ENCODE peak calls at places on chromosomes 7 and 10, in five cellular contexts. One of them, this sample, is unnamed.

GRCh38 chr7:100887186-100887954 is 2.1 kb downstream of the UFSP1 start:
- DNase-seq in A549: no peak
- DNase-seq in HCT116: no peak
- DNase-seq in HepG2: no peak
- DNase-seq in K562: peak
- DNase-seq in this sample: peak

GRCh38 chr7:21617916-21618390 is 75.1 kb downstream of the DNAH11 start:
- DNase-seq in A549: peak
- DNase-seq in HCT116: no peak
- DNase-seq in HepG2: peak
- DNase-seq in K562: no peak
- DNase-seq in this sample: no peak

GRCh38 chr10:103238506-103239252 is 7.0 kb upstream of the RPEL1 start:
- DNase-seq in A549: peak
- DNase-seq in HCT116: peak
- DNase-seq in HepG2: peak
- DNase-seq in K562: no peak
- DNase-seq in this sample: no peak

GRCh38 chr10:69492746-69493462 is 41.6 kb downstream of the TSPAN15 start:
- DNase-seq in A549: no peak
- DNase-seq in HCT116: no peak
- DNase-seq in HepG2: no peak
- DNase-seq in K562: no peak
- DNase-seq in this sample: no peak

GRCh38 chr7:30135271-30135550 is 425 bp downstream of the MTURN start:
- DNase-seq in A549: no peak
- DNase-seq in HCT116: no peak
- DNase-seq in HepG2: no peak
- DNase-seq in K562: peak
- DNase-seq in this sample: no peak

GRCh38 chr7:141752634-141753033 is 11.3 kb upstream of the TAS2R3 start:
- DNase-seq in A549: no peak
- DNase-seq in HCT116: no peak
- DNase-seq in HepG2: no peak
- DNase-seq in K562: no peak
- DNase-seq in this sample: peak

GRCh38 chr10:124259139-124259825 is 159.4 kb downstream of the OAT start:
- DNase-seq in A549: no peak
- DNase-seq in HCT116: peak
- DNase-seq in HepG2: peak
- DNase-seq in K562: no peak
- DNase-seq in this sample: peak

GRCh38 chr10:44398747-44399477 is 14.0 kb upstream of the CXCL12 start:
- DNase-seq in A549: no peak
- DNase-seq in HCT116: no peak
- DNase-seq in HepG2: no peak
- DNase-seq in K562: no peak
- DNase-seq in this sample: no peak

GRCh38 chr10:101322266-101323151 is 31.5 kb upstream of the BTRC start:
- DNase-seq in A549: no peak
- DNase-seq in HCT116: no peak
- DNase-seq in HepG2: no peak
- DNase-seq in K562: no peak
- DNase-seq in this sample: no peak

GRCh38 chr10:60208676-60209269 is 180.9 kb downstream of the ANK3 start:
- DNase-seq in A549: no peak
- DNase-seq in HCT116: peak
- DNase-seq in HepG2: peak
- DNase-seq in K562: peak
- DNase-seq in this sample: peak

GRCh38 chr10:58756126-58756525 is 243.5 kb downstream of the BICC1 start:
- DNase-seq in A549: no peak
- DNase-seq in HCT116: no peak
- DNase-seq in HepG2: no peak
- DNase-seq in K562: no peak
- DNase-seq in this sample: no peak

GRCh38 chr7:120421151-120421651 is 148.2 kb downstream of the KCND2 start:
- DNase-seq in A549: no peak
- DNase-seq in HCT116: no peak
- DNase-seq in HepG2: no peak
- DNase-seq in K562: no peak
- DNase-seq in this sample: no peak

GRCh38 chr7:90709501-90710465 is 113.7 kb downstream of the CDK14 start:
- DNase-seq in A549: no peak
- DNase-seq in HCT116: no peak
- DNase-seq in HepG2: no peak
- DNase-seq in K562: no peak
- DNase-seq in this sample: no peak

GRCh38 chr7:44590910-44591309 is 8.9 kb upstream of the TMED4 start:
- DNase-seq in A549: no peak
- DNase-seq in HCT116: no peak
- DNase-seq in HepG2: no peak
- DNase-seq in K562: no peak
- DNase-seq in this sample: no peak

GRCh38 chr10:95664543-95664942 is 8.0 kb upstream of the ALDH18A1 start:
- DNase-seq in A549: no peak
- DNase-seq in HCT116: no peak
- DNase-seq in HepG2: no peak
- DNase-seq in K562: peak
- DNase-seq in this sample: no peak
- TF ChIP-seq POLR2A in A549: no peak
- TF ChIP-seq POLR2A in HCT116: no peak
- TF ChIP-seq POLR2A in HepG2: no peak
- TF ChIP-seq POLR2A in K562: no peak
- TF ChIP-seq POLR2A in this sample: no peak

GRCh38 chr7:112459645-112460044 is 9.4 kb downstream of the IFRD1 start:
- DNase-seq in A549: no peak
- DNase-seq in HCT116: no peak
- DNase-seq in HepG2: no peak
- DNase-seq in K562: no peak
- DNase-seq in this sample: no peak
- TF ChIP-seq MAX in A549: no peak
- TF ChIP-seq MAX in HCT116: no peak
- TF ChIP-seq MAX in HepG2: no peak
- TF ChIP-seq MAX in K562: no peak
- TF ChIP-seq MAX in this sample: no peak

GRCh38 chr7:32379486-32380115 is 110.6 kb downstream of the LSM5 start:
- DNase-seq in A549: no peak
- DNase-seq in HCT116: no peak
- DNase-seq in HepG2: no peak
- DNase-seq in K562: no peak
- DNase-seq in this sample: no peak

GRCh38 chr7:32381024-32381601 is 109.1 kb downstream of the LSM5 start:
- DNase-seq in A549: no peak
- DNase-seq in HCT116: no peak
- DNase-seq in HepG2: no peak
- DNase-seq in K562: no peak
- DNase-seq in this sample: no peak

DNA sequence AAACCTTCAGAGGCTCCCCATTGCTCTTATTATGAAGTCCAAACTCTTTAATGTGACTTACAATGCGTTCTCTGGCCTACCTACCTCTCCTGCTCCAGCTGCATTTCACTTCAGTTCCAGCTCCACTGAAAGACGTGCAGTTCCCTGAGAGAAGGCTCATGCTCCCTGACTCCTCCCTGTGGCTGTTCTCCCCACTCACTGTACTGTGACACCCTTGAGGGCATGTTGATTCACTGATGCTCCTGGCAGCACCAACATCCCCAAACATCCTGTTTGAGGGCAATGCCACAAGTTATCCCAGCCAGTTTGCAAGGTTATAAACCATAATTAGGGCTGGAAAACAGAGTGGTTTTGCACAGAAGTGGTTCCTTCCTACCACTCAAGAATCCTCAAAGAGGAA is 111.2 kb downstream of the LSM5 start:
- DNase-seq in A549: no peak
- DNase-seq in HCT116: no peak
- DNase-seq in HepG2: no peak
- DNase-seq in K562: no peak
- DNase-seq in this sample: no peak
- H3K4me3 ChIP-seq in A549: no peak
- H3K4me3 ChIP-seq in HCT116: no peak
- H3K4me3 ChIP-seq in HepG2: no peak
- H3K4me3 ChIP-seq in K562: no peak
- H3K4me3 ChIP-seq in this sample: no peak

DNA sequence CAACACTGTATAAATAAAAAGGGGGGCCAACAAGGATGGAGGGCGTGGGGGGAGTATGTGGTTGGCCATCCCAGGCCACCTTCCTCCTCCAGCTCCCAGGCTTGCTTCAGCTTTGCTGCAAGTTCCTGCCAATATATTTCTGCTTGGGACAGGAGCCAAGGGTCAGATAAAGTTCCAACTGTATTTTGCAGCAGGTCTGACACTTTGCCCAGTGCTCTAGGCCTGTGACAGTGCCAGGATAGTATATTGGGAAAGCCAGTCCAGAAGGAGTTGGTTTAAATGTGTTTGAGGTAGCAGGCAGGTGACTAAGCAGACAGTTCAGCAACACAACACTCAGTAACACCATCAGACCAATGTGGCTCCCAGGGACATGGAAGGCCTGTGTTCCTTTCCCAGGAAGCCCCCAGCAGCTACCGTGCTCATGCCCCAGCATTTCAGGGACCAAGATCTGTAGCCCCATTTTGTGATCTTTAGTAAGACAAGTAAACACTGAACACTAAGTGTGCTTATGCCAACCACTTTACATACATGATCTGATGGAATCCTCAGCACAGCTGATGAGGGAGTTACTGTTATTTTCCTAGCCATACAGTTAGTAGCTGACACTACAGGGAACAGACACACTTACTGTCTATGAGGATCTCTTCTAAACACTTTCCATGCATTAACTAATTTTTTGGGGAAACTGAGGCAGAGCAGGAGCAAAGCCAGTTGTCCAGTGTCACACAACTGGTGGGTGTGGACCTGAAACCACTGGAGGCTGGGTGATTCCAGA is 38.9 kb downstream of the DNAJB12 start:
- DNase-seq in A549: no peak
- DNase-seq in HCT116: no peak
- DNase-seq in HepG2: no peak
- DNase-seq in K562: no peak
- DNase-seq in this sample: peak
- TF ChIP-seq POLR2A in A549: no peak
- TF ChIP-seq POLR2A in HCT116: peak
- TF ChIP-seq POLR2A in HepG2: no peak
- TF ChIP-seq POLR2A in K562: no peak
- TF ChIP-seq POLR2A in this sample: no peak

DNA sequence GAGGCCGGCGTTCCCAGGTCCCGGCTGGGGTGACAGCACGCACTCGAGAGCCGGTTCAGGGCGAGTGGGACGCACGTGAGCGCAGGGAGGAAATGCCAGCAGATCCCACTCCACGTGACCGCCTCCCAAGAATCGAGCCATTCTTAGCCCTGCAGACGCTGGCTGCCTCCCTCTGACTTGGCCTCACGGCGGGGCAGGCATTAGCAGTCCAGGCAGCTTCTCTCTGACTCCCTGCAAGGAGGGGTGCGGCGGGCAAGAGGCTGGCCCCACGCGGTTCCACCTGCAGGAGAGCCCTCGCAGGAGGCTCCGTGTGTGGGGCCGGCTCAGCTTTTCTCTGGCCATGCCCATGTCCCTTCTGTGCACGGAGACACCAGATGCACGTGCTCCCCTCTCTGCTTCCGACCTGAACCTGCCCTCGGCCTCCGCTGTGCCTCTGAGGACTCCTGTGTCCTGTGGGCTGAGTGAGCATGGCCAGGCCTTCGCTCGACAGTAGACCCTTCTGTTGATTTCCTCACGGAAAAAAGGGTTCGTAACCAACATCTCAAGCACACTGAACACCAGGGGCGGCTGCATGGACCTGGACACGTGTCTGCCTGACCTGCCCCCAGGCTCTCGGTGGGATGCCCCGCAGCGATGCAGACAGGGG is 10.2 kb downstream of the GPR146 start:
- DNase-seq in A549: no peak
- DNase-seq in HCT116: no peak
- DNase-seq in HepG2: no peak
- DNase-seq in K562: no peak
- DNase-seq in this sample: no peak
- TF ChIP-seq MAX in A549: no peak
- TF ChIP-seq MAX in HCT116: no peak
- TF ChIP-seq MAX in HepG2: no peak
- TF ChIP-seq MAX in K562: no peak
- TF ChIP-seq MAX in this sample: no peak

GRCh38 chr7:157806711-157807110 is 469.9 kb downstream of the DNAJB6 start:
- DNase-seq in A549: no peak
- DNase-seq in HCT116: no peak
- DNase-seq in HepG2: no peak
- DNase-seq in K562: no peak
- DNase-seq in this sample: no peak
- H3K4me3 ChIP-seq in A549: no peak
- H3K4me3 ChIP-seq in HCT116: no peak
- H3K4me3 ChIP-seq in HepG2: no peak
- H3K4me3 ChIP-seq in K562: no peak
- H3K4me3 ChIP-seq in this sample: no peak

DNA sequence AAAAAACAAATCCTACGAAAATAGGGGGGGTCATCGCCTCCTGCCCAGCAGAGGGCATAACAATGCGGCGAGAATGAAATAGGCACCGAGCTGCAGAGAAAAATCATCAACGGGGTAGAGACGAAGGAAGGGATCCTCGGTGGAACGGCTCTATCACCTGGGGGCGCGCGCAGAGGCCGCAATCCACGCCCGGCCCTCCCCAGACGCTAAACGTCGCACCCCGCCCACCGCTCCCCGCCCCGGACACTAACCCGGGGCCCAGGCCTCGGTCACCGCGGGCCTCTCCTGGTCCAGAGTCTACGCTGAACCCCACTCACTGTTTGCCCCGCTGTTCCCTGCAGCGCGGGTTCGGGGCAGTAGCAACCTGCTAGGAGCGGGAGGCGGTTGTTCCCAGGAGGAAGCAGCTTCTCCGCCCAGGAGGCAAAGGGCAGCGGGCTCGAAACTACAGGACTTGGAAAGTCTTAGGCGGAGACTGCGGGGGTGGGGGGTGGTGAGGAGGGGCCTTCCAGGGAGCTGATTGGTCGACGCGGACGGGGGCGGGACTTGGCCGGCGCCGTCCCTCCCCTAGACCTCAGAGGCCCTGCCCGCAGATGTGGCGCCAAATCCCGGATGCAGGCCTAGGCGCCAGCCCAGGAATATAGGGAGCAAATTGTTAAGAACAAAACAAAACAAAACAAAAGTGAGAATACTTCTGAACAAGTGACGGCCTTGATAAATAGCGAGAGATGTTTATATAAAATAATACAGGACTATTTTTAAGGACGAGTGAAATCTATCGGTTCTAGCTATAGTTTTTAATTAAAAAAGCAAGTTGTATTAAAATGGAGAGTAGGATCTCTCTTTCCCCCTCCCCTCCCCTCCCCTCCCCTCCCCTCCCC is at the start of gene TCAF1:
- DNase-seq in A549: peak
- DNase-seq in HCT116: peak
- DNase-seq in HepG2: peak
- DNase-seq in K562: peak
- DNase-seq in this sample: peak
- TF ChIP-seq POLR2A in A549: peak
- TF ChIP-seq POLR2A in HCT116: peak
- TF ChIP-seq POLR2A in HepG2: peak
- TF ChIP-seq POLR2A in K562: peak
- TF ChIP-seq POLR2A in this sample: peak

This sample was measured in NB4.